ENCODE peak calls at places on chromosomes 3 and 15, in ten cellular contexts. L is ovary, O is A549, X is sigmoid colon, N is suprapubic skin, V is SK-N-SH, Y is HepG2, I is esophagus muscularis mucosa, F is transverse colon, Q is upper lobe of left lung. M is an unnamed sample.
A peak's percentile ranks its signal among the peaks of the same experiment; 100 is the strongest.

GRCh38 chr15:40441736-40442531 is 1.2 kb downstream of the BAHD1 start:
- DNase-seq in X (no peak), I (no peak), N (no peak), Q (no peak), L (peak; percentile 63), O (no peak), F (peak; percentile 30), V (peak; percentile 77), Y (no peak), M (no peak)

GRCh38 chr3:33035596-33035995 is 61.4 kb downstream of the GLB1 start:
- DNase-seq in V (no peak), Y (no peak), X (no peak), F (no peak), N (no peak), O (peak; percentile 19), Q (no peak), L (no peak), I (no peak), M (no peak)

GRCh38 chr15:74889390-74889881 is 406 bp upstream of the MPI start:
- DNase-seq in L (peak; percentile 47), Y (no peak), N (no peak), V (peak; percentile 54), I (peak; percentile 92), O (no peak), F (peak; percentile 33), X (peak; percentile 75), Q (peak; percentile 41), M (peak; percentile 34)

GRCh38 chr3:134916276-134916961 is 121.4 kb downstream of the EPHB1 start:
- DNase-seq in Q (no peak), N (no peak), F (no peak), Y (no peak), V (no peak), L (no peak), X (no peak), I (no peak), O (no peak), M (no peak)

GRCh38 chr3:176663819-176664218 is 533.5 kb downstream of the TBL1XR1 start:
- DNase-seq in L (no peak), V (peak; percentile 29), O (peak; percentile 42), X (no peak), Q (no peak), F (no peak), I (no peak), Y (peak; percentile 36), N (no peak), M (no peak)

GRCh38 chr3:128427872-128428822 is 38.5 kb downstream of the DNAJB8 start:
- DNase-seq in V (peak; percentile 52), I (no peak), X (no peak), Q (no peak), Y (no peak), O (no peak), N (no peak), F (no peak), L (no peak), M (no peak)

GRCh38 chr15:31254431-31255175 is 72.0 kb upstream of the KLF13 start:
- DNase-seq in X (no peak), L (no peak), O (no peak), Q (no peak), F (peak; percentile 77), N (no peak), I (no peak), Y (no peak), V (no peak), M (no peak)

GRCh38 chr3:16058511-16058910 is 116.0 kb upstream of the GALNT15 start:
- DNase-seq in Y (no peak), L (no peak), Q (no peak), N (no peak), I (no peak), F (no peak), O (no peak), V (no peak), X (no peak), M (no peak)

GRCh38 chr15:67834593-67835348 is 5.1 kb downstream of the RNU6-1 start:
- DNase-seq in X (peak; percentile 64), I (no peak), O (no peak), V (no peak), N (peak; percentile 70), L (no peak), F (peak; percentile 28), Q (no peak), Y (no peak), M (no peak)

GRCh38 chr3:45148921-45149320 is 2.7 kb upstream of the CDCP1 start:
- DNase-seq in X (no peak), O (no peak), L (no peak), Y (no peak), I (no peak), Q (no peak), F (no peak), N (no peak), V (no peak), M (no peak)

GRCh38 chr3:57743511-57743910 is 12.6 kb upstream of the SLMAP start:
- DNase-seq in O (no peak), N (no peak), Q (no peak), V (no peak), I (no peak), F (no peak), Y (no peak), L (no peak), X (no peak), M (no peak)

DNA sequence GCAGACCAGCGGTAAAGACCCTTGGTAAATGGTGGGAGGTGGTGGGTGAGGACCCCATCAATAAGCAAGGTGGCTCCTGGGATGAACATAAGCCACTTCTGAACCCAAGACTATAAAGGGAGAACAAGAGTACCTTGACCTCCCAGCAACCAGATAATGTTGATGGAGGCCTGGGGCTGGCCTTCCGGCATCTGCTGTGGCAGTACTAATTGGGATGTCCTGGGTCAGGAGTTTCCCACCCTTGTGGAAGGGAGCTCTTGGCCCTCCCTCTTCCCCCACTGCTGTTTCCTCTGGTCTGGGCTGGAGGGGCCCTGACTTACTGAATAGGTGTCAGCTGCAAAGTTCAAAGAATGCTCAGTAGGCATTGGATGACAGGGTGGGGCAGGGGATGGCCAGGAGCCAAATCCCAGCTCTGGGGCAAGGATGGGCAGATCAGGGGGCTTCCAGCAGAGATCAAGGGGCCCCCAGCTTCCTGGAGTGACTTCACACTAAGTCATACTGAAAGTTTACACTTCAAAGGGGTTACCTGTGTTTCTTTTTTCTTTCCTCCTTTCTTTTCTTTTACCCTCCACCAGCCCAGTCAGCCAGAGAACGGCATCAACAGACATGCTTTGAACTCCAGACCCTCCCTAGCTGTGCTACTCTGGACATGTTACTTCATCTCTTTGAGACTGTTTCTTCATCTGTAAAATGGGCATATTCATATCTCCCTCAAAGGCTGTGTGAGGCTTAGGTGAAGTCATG is 1.6 kb downstream of the RBP1 start:
- DNase-seq in V (no peak), O (no peak), Y (peak; percentile 62), F (no peak), Q (no peak), X (no peak), I (no peak), L (no peak), N (no peak), M (no peak)
- H3K4me3 ChIP-seq in V (no peak overlapping the region), O (no peak overlapping the region), Y (no peak overlapping the region), F (no peak overlapping the region), Q (no peak overlapping the region), X (no peak overlapping the region), I (no peak overlapping the region), L (peak overlapping the region; percentile 76), N (no peak overlapping the region), M (no peak overlapping the region)

DNA sequence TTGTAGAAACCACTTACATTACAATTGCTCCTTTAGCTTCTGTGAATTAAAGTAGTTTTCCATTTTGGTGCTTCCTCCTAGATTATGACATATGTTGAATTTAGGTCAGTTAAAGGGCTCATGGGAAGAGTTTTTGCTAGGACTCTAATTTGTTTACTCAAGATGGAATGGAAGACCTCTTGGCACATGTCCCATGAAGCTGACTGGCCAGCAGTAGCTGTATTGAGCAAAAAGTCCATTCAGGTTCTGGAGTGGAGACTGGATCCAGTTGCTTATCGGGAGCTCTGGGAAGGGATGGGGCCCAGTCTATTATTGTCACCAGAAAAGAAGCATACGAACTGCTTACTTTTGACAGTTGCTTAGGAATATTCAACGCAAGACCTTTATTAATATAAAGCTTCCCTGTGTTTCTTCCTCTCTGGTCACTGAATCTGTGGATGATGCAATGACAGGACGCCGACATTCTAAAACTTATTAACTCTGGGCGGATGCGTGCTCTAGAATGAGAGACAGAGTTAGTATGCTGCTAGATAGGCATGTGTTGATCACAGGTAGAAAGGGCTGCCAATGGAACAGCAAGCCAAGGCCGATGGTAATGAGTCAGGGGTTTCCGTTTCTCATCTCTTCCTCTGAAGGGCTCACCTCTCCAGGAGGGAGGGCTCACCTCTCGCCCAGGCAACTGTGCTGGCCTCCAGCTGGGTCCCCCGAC is 155.8 kb downstream of the NR1D2 start:
- DNase-seq in L (no peak), V (no peak), F (no peak), Y (peak; percentile 50), I (peak; percentile 80), N (no peak), X (no peak), Q (no peak), O (peak; percentile 47), M (no peak)
- TF ChIP-seq EP300 in L (no peak), V (no peak), F (no peak), Y (no peak), I (no peak), N (no peak), X (no peak), Q (no peak), O (no peak), M (no peak)

DNA sequence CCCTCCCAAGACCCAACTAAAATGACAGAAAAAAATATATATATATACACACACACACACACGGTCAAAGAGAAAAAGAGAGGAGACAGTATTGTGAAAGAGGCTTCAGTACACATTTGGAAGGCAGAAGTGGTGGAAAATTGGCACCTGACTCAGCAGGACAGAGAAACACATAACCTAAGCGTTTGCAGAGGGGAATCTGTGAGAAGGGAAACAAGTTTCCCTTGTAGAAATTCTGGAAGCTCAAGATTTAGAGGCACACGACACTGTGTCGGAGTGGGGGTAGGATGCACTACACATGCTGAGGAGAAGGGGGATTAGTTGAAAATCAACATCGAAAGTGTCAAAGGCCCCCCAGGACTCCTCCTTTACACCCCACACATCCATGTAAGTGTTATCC is 53.1 kb downstream of the PAK2 start:
- DNase-seq in V (no peak), I (no peak), O (peak; percentile 16), F (no peak), Y (peak; percentile 63), X (no peak), Q (peak; percentile 44), L (no peak), N (no peak), M (no peak)
- H3K4me3 ChIP-seq in V (no peak overlapping the region), I (no peak overlapping the region), O (peak overlapping the region; percentile 21), F (no peak overlapping the region), Y (no peak overlapping the region), X (no peak overlapping the region), Q (no peak overlapping the region), L (no peak overlapping the region), N (no peak overlapping the region), M (no peak overlapping the region)

DNA sequence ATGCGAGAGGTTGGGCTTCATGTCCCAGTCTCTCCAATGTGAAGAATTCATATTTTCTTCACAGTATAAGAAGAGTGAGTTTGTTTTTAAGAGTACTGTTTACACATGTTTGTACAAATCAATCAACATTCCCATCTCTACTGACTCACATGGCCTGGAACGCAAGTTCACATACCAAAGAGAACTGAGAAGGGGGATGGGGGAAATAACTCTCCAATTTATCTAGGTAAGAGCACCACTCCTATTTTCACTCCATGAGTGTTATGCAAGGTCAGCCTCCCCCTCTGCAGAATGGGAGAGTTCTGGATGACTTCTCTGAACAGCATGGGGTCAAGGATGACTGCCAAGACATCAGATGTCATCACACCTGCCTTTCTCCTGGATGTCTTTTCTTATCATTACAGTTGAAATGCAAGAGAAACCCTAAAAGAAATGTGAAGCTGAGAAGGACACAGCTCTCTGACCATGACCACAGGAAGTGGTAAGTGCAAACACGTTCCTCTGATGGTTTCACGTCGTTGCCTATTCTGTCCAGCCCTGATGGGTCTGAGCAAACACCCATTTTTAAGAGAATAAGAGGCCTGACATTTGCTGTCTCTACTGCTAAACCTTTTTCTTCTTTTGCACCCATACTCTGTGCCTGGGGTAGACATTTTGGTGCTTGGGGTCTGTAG is 95.3 kb downstream of the SEMA6D start:
- DNase-seq in V (no peak), Q (no peak), F (no peak), N (no peak), I (no peak), X (no peak), L (no peak), Y (peak; percentile 11), O (peak; percentile 74), M (no peak)
- TF ChIP-seq EP300 in V (no peak), Q (no peak), F (no peak), N (no peak), I (no peak), X (no peak), L (no peak), Y (no peak), O (no peak), M (no peak)